ENCODE peak calls at places on chromosome 16, in five cellular contexts. One of them, this sample, is unnamed.

GRCh38 chr16:71537643-71538042 is 11.4 kb downstream of the CHST4 start:
- DNase-seq in IMR-90: peak; percentile 41
- DNase-seq in H9: peak; percentile 62
- DNase-seq in neuronal stem cell: no peak
- DNase-seq in mesenchymal stem cell: peak; percentile 24
- DNase-seq in this sample: peak; percentile 76

GRCh38 chr16:12752159-12752558 is 51.5 kb downstream of the CPPED1 start:
- DNase-seq in mesenchymal stem cell: no peak
- DNase-seq in neuronal stem cell: no peak
- DNase-seq in H9: no peak
- DNase-seq in IMR-90: no peak
- DNase-seq in this sample: peak; percentile 21

GRCh38 chr16:89201467-89202377 is 1.4 kb upstream of the SLC22A31 start:
- DNase-seq in neuronal stem cell: peak; percentile 84
- DNase-seq in H9: peak; percentile 89
- DNase-seq in IMR-90: peak; percentile 66
- DNase-seq in mesenchymal stem cell: peak; percentile 71
- DNase-seq in this sample: peak; percentile 85

GRCh38 chr16:21116148-21116693 is 34.4 kb downstream of the DNAH3 start:
- DNase-seq in H9: peak; percentile 47
- DNase-seq in mesenchymal stem cell: no peak
- DNase-seq in IMR-90: no peak
- DNase-seq in neuronal stem cell: no peak
- DNase-seq in this sample: peak; percentile 32

GRCh38 chr16:18788828-18789514 is 1.2 kb downstream of the RPS15A start:
- DNase-seq in mesenchymal stem cell: no peak
- DNase-seq in IMR-90: no peak
- DNase-seq in H9: no peak
- DNase-seq in neuronal stem cell: no peak
- DNase-seq in this sample: no peak

GRCh38 chr16:19400709-19401108 is 17.0 kb upstream of the TMC5 start:
- DNase-seq in IMR-90: no peak
- DNase-seq in mesenchymal stem cell: no peak
- DNase-seq in neuronal stem cell: no peak
- DNase-seq in H9: peak; percentile 49
- DNase-seq in this sample: peak; percentile 15

GRCh38 chr16:20944861-20945390 is 44.4 kb downstream of the LYRM1 start:
- DNase-seq in mesenchymal stem cell: peak; percentile 38
- DNase-seq in IMR-90: peak; percentile 16
- DNase-seq in H9: no peak
- DNase-seq in neuronal stem cell: no peak
- DNase-seq in this sample: peak; percentile 83

GRCh38 chr16:569445-570254 is at the start of gene PIGQ:
- DNase-seq in IMR-90: peak; percentile 35
- DNase-seq in H9: peak; percentile 83
- DNase-seq in mesenchymal stem cell: peak; percentile 79
- DNase-seq in neuronal stem cell: peak; percentile 74
- DNase-seq in this sample: peak; percentile 84

GRCh38 chr16:46427340-46428107 is 193.7 kb downstream of the SHCBP1 start:
- DNase-seq in H9: no peak
- DNase-seq in mesenchymal stem cell: no peak
- DNase-seq in neuronal stem cell: no peak
- DNase-seq in IMR-90: no peak
- DNase-seq in this sample: no peak

GRCh38 chr16:49459953-49460735 is 86.5 kb downstream of the C16orf78 start:
- DNase-seq in neuronal stem cell: no peak
- DNase-seq in H9: peak; percentile 23
- DNase-seq in IMR-90: no peak
- DNase-seq in mesenchymal stem cell: no peak
- DNase-seq in this sample: no peak

GRCh38 chr16:72271841-72272240 is 99.9 kb upstream of the PMFBP1 start:
- DNase-seq in neuronal stem cell: no peak
- DNase-seq in H9: no peak
- DNase-seq in mesenchymal stem cell: no peak
- DNase-seq in IMR-90: no peak
- DNase-seq in this sample: no peak

GRCh38 chr16:84239186-84239790 is 524 bp downstream of the KCNG4 start:
- DNase-seq in neuronal stem cell: no peak
- DNase-seq in mesenchymal stem cell: no peak
- DNase-seq in IMR-90: peak; percentile 4
- DNase-seq in H9: no peak
- DNase-seq in this sample: no peak

GRCh38 chr16:30369091-30369937 is 980 bp downstream of the TBC1D10B start:
- DNase-seq in neuronal stem cell: no peak
- DNase-seq in H9: no peak
- DNase-seq in mesenchymal stem cell: peak; percentile 37
- DNase-seq in IMR-90: no peak
- DNase-seq in this sample: no peak

GRCh38 chr16:87226926-87227650 is 90.1 kb downstream of the C16orf95 start:
- DNase-seq in IMR-90: peak; percentile 93
- DNase-seq in neuronal stem cell: no peak
- DNase-seq in H9: no peak
- DNase-seq in mesenchymal stem cell: peak; percentile 82
- DNase-seq in this sample: no peak

GRCh38 chr16:49484936-49485335 is 111.3 kb downstream of the C16orf78 start:
- DNase-seq in H9: no peak
- DNase-seq in mesenchymal stem cell: no peak
- DNase-seq in IMR-90: no peak
- DNase-seq in neuronal stem cell: no peak
- DNase-seq in this sample: no peak

GRCh38 chr16:83887088-83887487 is 11.8 kb upstream of the MLYCD start:
- DNase-seq in IMR-90: no peak
- DNase-seq in mesenchymal stem cell: no peak
- DNase-seq in H9: no peak
- DNase-seq in neuronal stem cell: no peak
- DNase-seq in this sample: no peak

GRCh38 chr16:16100631-16101030 is 122.7 kb downstream of the ABCC6 start:
- DNase-seq in IMR-90: no peak
- DNase-seq in neuronal stem cell: no peak
- DNase-seq in mesenchymal stem cell: no peak
- DNase-seq in H9: no peak
- DNase-seq in this sample: no peak

GRCh38 chr16:19886061-19886792 is 1.6 kb upstream of the GPRC5B start:
- DNase-seq in H9: peak; percentile 87
- DNase-seq in mesenchymal stem cell: peak; percentile 74
- DNase-seq in neuronal stem cell: peak; percentile 68
- DNase-seq in IMR-90: peak; percentile 75
- DNase-seq in this sample: peak; percentile 90

GRCh38 chr16:28309811-28310311 is 17.5 kb downstream of the SBK1 start:
- DNase-seq in IMR-90: no peak
- DNase-seq in neuronal stem cell: no peak
- DNase-seq in mesenchymal stem cell: no peak
- DNase-seq in H9: no peak
- DNase-seq in this sample: no peak

GRCh38 chr16:68823401-68823800 is 19.9 kb upstream of the TANGO6 start:
- DNase-seq in H9: peak; percentile 47
- DNase-seq in IMR-90: peak; percentile 89
- DNase-seq in mesenchymal stem cell: peak; percentile 71
- DNase-seq in neuronal stem cell: no peak
- DNase-seq in this sample: peak; percentile 94

GRCh38 chr16:19872935-19873334 is 11.7 kb downstream of the GPRC5B start:
- DNase-seq in IMR-90: no peak
- DNase-seq in neuronal stem cell: no peak
- DNase-seq in H9: no peak
- DNase-seq in mesenchymal stem cell: no peak
- DNase-seq in this sample: no peak

GRCh38 chr16:67158637-67159600 is 790 bp downstream of the TRADD start:
- DNase-seq in IMR-90: no peak
- DNase-seq in neuronal stem cell: no peak
- DNase-seq in mesenchymal stem cell: peak; percentile 63
- DNase-seq in H9: peak; percentile 61
- DNase-seq in this sample: peak; percentile 32

DNA sequence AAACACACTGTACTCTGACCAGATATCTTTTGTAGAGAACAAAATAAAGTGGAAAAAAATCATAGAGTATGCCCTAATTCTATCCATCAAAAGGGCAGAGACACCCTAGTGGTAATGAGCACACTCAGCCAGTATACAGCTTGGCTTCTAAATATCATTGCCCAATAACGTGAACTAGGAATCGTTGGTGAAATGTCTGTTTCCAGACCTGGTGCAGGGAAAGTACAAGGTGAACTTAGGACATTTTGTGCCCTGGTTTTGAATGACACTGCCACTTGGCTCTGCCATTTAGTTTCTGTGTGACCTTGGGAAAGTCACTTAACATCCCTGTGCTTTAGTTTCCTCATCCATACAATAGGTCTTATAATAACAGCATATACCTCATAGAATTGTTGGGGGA is 13.7 kb downstream of the AMFR start:
- DNase-seq in H9: no peak
- DNase-seq in neuronal stem cell: no peak
- DNase-seq in IMR-90: no peak
- DNase-seq in mesenchymal stem cell: no peak
- DNase-seq in this sample: no peak
- H3K23ac ChIP-seq in H9: no peak overlapping the region
- H3K23ac ChIP-seq in neuronal stem cell: no peak overlapping the region
- H3K23ac ChIP-seq in IMR-90: no peak overlapping the region
- H3K23ac ChIP-seq in mesenchymal stem cell: no peak overlapping the region
- H3K23ac ChIP-seq in this sample: no peak overlapping the region

DNA sequence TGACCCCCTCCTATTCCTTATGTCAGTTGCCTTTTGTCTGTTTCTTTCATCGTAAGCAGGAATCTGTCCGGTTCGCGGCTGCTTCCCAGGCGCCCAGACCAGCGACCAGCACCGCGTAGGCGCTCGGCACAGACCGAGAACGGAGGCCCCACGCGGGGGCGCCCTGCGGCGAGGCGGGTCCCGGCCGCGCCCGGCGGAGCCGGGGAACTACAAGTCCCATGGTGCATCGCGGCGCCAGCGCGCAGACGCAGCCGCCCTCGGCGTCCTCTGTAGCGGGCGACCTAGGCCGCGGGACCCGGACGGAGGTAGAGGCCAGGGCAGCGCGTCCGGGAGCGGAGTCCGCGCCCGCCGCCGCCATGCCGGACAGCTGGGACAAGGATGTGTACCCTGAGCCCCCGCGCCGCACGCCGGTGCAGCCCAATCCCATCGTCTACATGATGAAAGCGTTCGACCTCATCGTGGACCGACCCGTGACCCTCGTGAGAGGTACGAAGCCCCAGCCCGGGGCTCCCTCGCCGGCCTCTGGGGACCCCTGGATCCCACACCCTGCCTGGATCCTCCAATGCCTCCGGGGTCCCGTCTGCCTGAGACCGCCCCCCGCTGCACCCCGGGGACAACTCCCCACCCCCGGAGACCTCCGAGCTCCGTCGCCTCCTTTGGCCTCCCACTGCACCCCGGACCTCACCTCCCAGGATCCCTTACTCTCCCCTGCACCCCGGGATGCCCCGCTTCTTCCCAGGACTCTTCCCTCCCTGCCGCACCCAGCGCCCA is at the start of gene NDUFB10:
- DNase-seq in neuronal stem cell: peak; percentile 87
- DNase-seq in mesenchymal stem cell: peak; percentile 88
- DNase-seq in IMR-90: peak; percentile 87
- DNase-seq in H9: peak; percentile 88
- DNase-seq in this sample: peak; percentile 91
- H2AK5ac ChIP-seq in neuronal stem cell: peak within 1 kb of the TSS; percentile 96
- H2AK5ac ChIP-seq in mesenchymal stem cell: peak within 1 kb of the TSS; percentile 44
- H2AK5ac ChIP-seq in IMR-90: peak within 1 kb of the TSS; percentile 91
- H2AK5ac ChIP-seq in H9: no peak within 1 kb of the TSS
- H2AK5ac ChIP-seq in this sample: no peak within 1 kb of the TSS

GRCh38 chr16:79902351-79902750 is 301.8 kb upstream of the MAF start:
- DNase-seq in neuronal stem cell: no peak
- DNase-seq in H9: no peak
- DNase-seq in mesenchymal stem cell: no peak
- DNase-seq in IMR-90: no peak
- DNase-seq in this sample: no peak
- H3K23ac ChIP-seq in neuronal stem cell: no peak overlapping the region
- H3K23ac ChIP-seq in H9: no peak overlapping the region
- H3K23ac ChIP-seq in mesenchymal stem cell: no peak overlapping the region
- H3K23ac ChIP-seq in IMR-90: no peak overlapping the region
- H3K23ac ChIP-seq in this sample: no peak overlapping the region

DNA sequence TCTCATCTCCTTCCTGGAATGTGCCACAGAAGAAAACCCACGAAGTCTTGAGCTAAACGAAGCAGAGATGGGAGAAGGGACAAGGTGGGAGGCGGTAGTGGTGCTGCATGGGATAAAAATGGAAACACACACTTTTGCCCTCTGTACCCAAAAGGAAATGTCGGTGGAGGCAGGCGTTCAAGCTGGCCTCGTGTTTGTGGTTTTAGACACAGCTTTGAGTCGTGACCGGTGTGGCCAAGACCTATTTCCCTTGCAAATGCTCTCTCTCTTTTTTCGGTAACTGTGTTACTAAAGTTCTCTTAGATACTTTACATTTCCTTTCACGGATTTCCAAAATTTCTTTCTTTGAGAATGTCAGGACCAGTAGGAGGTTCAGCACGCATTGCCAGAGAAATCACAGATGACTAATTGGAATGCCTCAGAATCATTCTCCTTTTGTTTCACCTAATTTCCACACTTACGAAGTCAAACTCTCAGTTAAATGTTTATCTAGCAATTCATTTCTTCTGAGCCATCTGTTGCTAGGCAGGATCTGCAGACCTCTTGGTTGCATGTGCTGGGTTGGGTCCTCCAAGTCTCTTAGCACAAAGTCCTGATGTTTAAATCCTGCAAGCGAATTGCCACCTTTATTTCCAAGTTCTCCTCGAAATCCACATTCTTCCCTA is 412.3 kb downstream of the MAF start:
- DNase-seq in H9: no peak
- DNase-seq in neuronal stem cell: no peak
- DNase-seq in mesenchymal stem cell: no peak
- DNase-seq in IMR-90: no peak
- DNase-seq in this sample: peak; percentile 53
- H2AK5ac ChIP-seq in H9: no peak overlapping the region
- H2AK5ac ChIP-seq in neuronal stem cell: no peak overlapping the region
- H2AK5ac ChIP-seq in mesenchymal stem cell: no peak overlapping the region
- H2AK5ac ChIP-seq in IMR-90: no peak overlapping the region
- H2AK5ac ChIP-seq in this sample: no peak overlapping the region

GRCh38 chr16:53859995-53860540 is 156.1 kb downstream of the FTO start:
- DNase-seq in IMR-90: no peak
- DNase-seq in mesenchymal stem cell: no peak
- DNase-seq in neuronal stem cell: no peak
- DNase-seq in H9: no peak
- DNase-seq in this sample: no peak

GRCh38 chr16:53864819-53865491 is 161.0 kb downstream of the FTO start:
- DNase-seq in mesenchymal stem cell: peak; percentile 29
- DNase-seq in neuronal stem cell: no peak
- DNase-seq in H9: no peak
- DNase-seq in IMR-90: peak; percentile 24
- DNase-seq in this sample: peak; percentile 57

GRCh38 chr16:53865492-53865863 is 161.5 kb downstream of the FTO start:
- DNase-seq in IMR-90: no peak
- DNase-seq in H9: no peak
- DNase-seq in neuronal stem cell: no peak
- DNase-seq in mesenchymal stem cell: peak; percentile 53
- DNase-seq in this sample: peak; percentile 85

GRCh38 chr16:53866520-53866919 is 162.6 kb downstream of the FTO start:
- DNase-seq in IMR-90: no peak
- DNase-seq in mesenchymal stem cell: no peak
- DNase-seq in H9: no peak
- DNase-seq in neuronal stem cell: no peak
- DNase-seq in this sample: no peak

GRCh38 chr16:53863861-53864260 is 159.9 kb downstream of the FTO start:
- DNase-seq in mesenchymal stem cell: no peak
- DNase-seq in IMR-90: no peak
- DNase-seq in H9: no peak
- DNase-seq in neuronal stem cell: no peak
- DNase-seq in this sample: no peak
- H3K23ac ChIP-seq in mesenchymal stem cell: no peak overlapping the region
- H3K23ac ChIP-seq in IMR-90: no peak overlapping the region
- H3K23ac ChIP-seq in H9: no peak overlapping the region
- H3K23ac ChIP-seq in neuronal stem cell: no peak overlapping the region
- H3K23ac ChIP-seq in this sample: no peak overlapping the region

GRCh38 chr16:85296859-85297698 is 184.8 kb upstream of the CIBAR2 start:
- DNase-seq in neuronal stem cell: no peak
- DNase-seq in IMR-90: no peak
- DNase-seq in H9: peak; percentile 67
- DNase-seq in mesenchymal stem cell: peak; percentile 61
- DNase-seq in this sample: peak; percentile 53
- H2AK5ac ChIP-seq in neuronal stem cell: no peak overlapping the region
- H2AK5ac ChIP-seq in IMR-90: no peak overlapping the region
- H2AK5ac ChIP-seq in H9: no peak overlapping the region
- H2AK5ac ChIP-seq in mesenchymal stem cell: no peak overlapping the region
- H2AK5ac ChIP-seq in this sample: no peak overlapping the region

This sample was measured in mesendoderm.